ENCODE peak calls at places on chromosomes 16 and 17, in five cellular contexts. P is GM12878, V is GM23338, J is HCT116, D is IMR-90. S is an unnamed sample.

GRCh38 chr17:79360196-79360595 is 250.7 kb downstream of the RBFOX3 start:
- DNase-seq in P (no peak), V (no peak), J (peak; percentile 45), D (no peak), S (no peak)

GRCh38 chr17:80151333-80151732 is 4.4 kb upstream of the EIF4A3 start:
- DNase-seq in P (no peak), V (no peak), J (no peak), D (peak; percentile 86), S (peak; percentile 84)

GRCh38 chr17:39670746-39671145 is 2.5 kb downstream of the PNMT start:
- DNase-seq in P (no peak), V (no peak), J (no peak), D (no peak), S (no peak)

GRCh38 chr17:77460514-77461046 is 319.8 kb downstream of the SEC14L1 start:
- DNase-seq in P (no peak), V (no peak), J (no peak), D (no peak), S (no peak)

GRCh38 chr17:73304971-73305786 is 6.6 kb downstream of the CDC42EP4 start:
- DNase-seq in P (no peak), V (peak; percentile 68), J (peak; percentile 55), D (peak; percentile 78), S (peak; percentile 79)

GRCh38 chr16:693766-694165 is 3.6 kb upstream of the WDR24 start:
- DNase-seq in P (no peak), V (no peak), J (no peak), D (no peak), S (no peak)

GRCh38 chr17:7022791-7023571 is at the start of gene BCL6B:
- DNase-seq in P (no peak), V (peak; percentile 68), J (no peak), D (no peak), S (no peak)

GRCh38 chr17:78032166-78032565 is 73.7 kb downstream of the TNRC6C start:
- DNase-seq in P (no peak), V (no peak), J (no peak), D (peak; percentile 76), S (peak; percentile 70)

GRCh38 chr17:72423286-72423589 is 302.4 kb downstream of the SOX9 start:
- DNase-seq in P (no peak), V (no peak), J (no peak), D (no peak), S (no peak)

GRCh38 chr16:51762081-51762995 is 611.3 kb upstream of the SALL1 start:
- DNase-seq in P (no peak), V (peak; percentile 87), J (no peak), D (peak; percentile 70), S (peak; percentile 72)

GRCh38 chr16:66474750-66475199 is 47.7 kb downstream of the BEAN1 start:
- DNase-seq in P (peak; percentile 9), V (no peak), J (no peak), D (no peak), S (no peak)

GRCh38 chr16:58658796-58659211 is 25.8 kb downstream of the SLC38A7 start:
- DNase-seq in P (no peak), V (no peak), J (no peak), D (peak; percentile 57), S (peak; percentile 39)

GRCh38 chr17:7239091-7240027 is at the start of gene PHF23:
- DNase-seq in P (peak; percentile 97), V (peak; percentile 100), J (peak; percentile 99), D (peak; percentile 99), S (peak; percentile 99)

GRCh38 chr16:24841291-24841690 is 4.5 kb upstream of the SLC5A11 start:
- DNase-seq in P (no peak), V (no peak), J (no peak), D (no peak), S (no peak)

GRCh38 chr16:29943846-29944669 is 17.8 kb upstream of the TMEM219 start:
- DNase-seq in P (no peak), V (peak; percentile 80), J (peak; percentile 98), D (peak; percentile 99), S (peak; percentile 99)

GRCh38 chr17:39623356-39623950 is 3.3 kb upstream of the PPP1R1B start:
- DNase-seq in P (no peak), V (peak; percentile 87), J (no peak), D (peak; percentile 36), S (peak; percentile 48)

GRCh38 chr17:56933151-56933745 is 19.4 kb upstream of the TRIM25 start:
- DNase-seq in P (no peak), V (no peak), J (no peak), D (no peak), S (no peak)

GRCh38 chr17:40615295-40615988 is 32.2 kb downstream of the SMARCE1 start:
- DNase-seq in P (peak; percentile 93), V (peak; percentile 85), J (peak; percentile 69), D (peak; percentile 47), S (peak; percentile 49)

GRCh38 chr17:40699880-40700279 is 3.7 kb downstream of the KRT24 start:
- DNase-seq in P (no peak), V (no peak), J (no peak), D (no peak), S (no peak)

GRCh38 chr17:66965801-66966528 is 1.5 kb downstream of the CACNG4 start:
- DNase-seq in P (no peak), V (peak; percentile 71), J (no peak), D (no peak), S (no peak)

GRCh38 chr17:38415250-38416194 is 12.7 kb upstream of the ARHGAP23 start:
- DNase-seq in P (peak; percentile 11), V (peak; percentile 87), J (peak; percentile 23), D (peak; percentile 69), S (no peak)

GRCh38 chr17:40727447-40728231 is 24.1 kb upstream of the KRT24 start:
- DNase-seq in P (peak; percentile 41), V (no peak), J (no peak), D (peak; percentile 4), S (peak; percentile 42)

GRCh38 chr16:24980077-24980793 is 34.9 kb downstream of the ARHGAP17 start:
- DNase-seq in P (peak; percentile 63), V (no peak), J (no peak), D (no peak), S (peak; percentile 37)

GRCh38 chr16:24717411-24717810 is 12.0 kb upstream of the TNRC6A start:
- DNase-seq in P (no peak), V (no peak), J (no peak), D (peak; percentile 53), S (no peak)

GRCh38 chr16:88596477-88596876 is 26.3 kb downstream of the ZC3H18 start:
- DNase-seq in P (no peak), V (no peak), J (no peak), D (no peak), S (peak; percentile 10)

GRCh38 chr16:79559532-79559931 is 41.0 kb downstream of the MAF start:
- DNase-seq in P (no peak), V (no peak), J (no peak), D (no peak), S (no peak)

GRCh38 chr17:11737290-11737679 is 139.0 kb downstream of the DNAH9 start:
- DNase-seq in P (no peak), V (no peak), J (no peak), D (no peak), S (no peak)

DNA sequence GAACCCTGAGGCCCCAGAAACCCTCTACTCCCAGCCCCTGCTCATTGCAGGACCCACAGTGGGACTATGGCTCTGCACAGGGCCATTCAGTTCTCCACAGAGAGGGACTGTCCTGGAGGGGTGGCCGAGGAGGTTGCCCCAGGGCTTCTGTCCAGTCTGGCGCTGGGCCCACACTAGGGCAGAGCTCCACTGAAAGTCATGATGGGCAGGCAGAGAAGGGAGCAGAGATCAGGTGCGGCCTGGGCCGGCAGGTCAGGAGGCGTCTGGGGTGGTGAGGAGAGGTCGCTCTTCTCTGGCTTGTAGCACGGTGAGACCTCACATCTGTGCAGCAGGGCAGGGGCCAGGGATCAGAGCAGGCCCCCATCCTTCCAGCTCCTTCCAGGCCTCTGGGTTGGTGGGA is 13.0 kb upstream of the PIK3R6 start:
- DNase-seq in P (no peak), V (no peak), J (no peak), D (no peak), S (no peak)
- H3K4me2 ChIP-seq in P (no peak overlapping the region), V (no peak overlapping the region), J (no peak overlapping the region), D (no peak overlapping the region), S (no peak overlapping the region)

DNA sequence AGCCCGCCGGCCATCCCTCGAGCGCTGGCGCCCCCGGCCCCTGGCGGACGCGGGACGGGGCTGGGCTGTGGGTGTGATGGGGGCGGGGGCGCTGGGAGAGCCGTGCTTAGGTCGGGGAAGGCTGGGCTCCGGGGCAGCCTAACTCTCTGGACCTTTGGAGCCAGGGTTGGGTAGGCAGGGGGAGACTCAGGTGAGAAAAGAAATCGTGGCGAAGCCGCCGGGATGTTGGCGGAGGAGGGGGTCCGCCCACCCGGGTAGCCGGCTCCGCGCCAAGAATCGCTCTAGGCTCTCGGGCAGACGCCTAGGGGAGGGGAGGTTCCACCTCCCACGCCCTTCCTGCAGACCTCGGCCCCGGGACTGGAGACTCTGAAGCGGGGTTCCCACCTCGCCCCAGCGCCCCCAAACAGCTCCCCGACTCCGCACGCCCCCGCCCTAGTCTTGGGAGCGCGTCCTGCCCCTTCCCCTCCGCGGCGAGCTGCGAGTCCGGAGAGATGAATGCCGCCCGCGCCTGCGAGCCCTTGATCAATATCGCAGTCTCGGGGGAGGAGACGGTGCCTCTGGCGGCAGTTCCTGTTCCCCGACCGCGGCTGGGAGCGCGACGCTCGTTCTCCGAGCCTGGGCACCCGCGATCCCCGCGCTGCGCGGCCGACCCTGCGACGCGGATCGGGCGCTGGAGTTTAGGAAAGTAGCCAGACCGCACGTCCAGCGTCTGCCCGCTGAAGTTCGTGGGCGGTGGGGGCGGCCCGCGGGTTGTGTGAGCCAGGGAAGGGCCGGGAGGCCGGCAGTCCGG is 658 bp downstream of the CRHR1 start:
- DNase-seq in P (no peak), V (peak; percentile 66), J (no peak), D (no peak), S (peak; percentile 20)
- H3K4me2 ChIP-seq in P (peak overlapping the region; percentile 48), V (peak overlapping the region; percentile 98), J (peak overlapping the region; percentile 74), D (peak overlapping the region; percentile 47), S (no peak overlapping the region)

GRCh38 chr16:7331997-7332396 is 648 bp upstream of the RBFOX1 start:
- DNase-seq in P (no peak), V (no peak), J (no peak), D (no peak), S (no peak)
- H3K4me2 ChIP-seq in P (no peak overlapping the region), V (no peak overlapping the region), J (no peak overlapping the region), D (no peak overlapping the region), S (no peak overlapping the region)

GRCh38 chr17:2784864-2785263 is 11.4 kb upstream of the RAP1GAP2 start:
- DNase-seq in P (no peak), V (no peak), J (no peak), D (no peak), S (no peak)
- H3K4me2 ChIP-seq in P (no peak overlapping the region), V (no peak overlapping the region), J (no peak overlapping the region), D (no peak overlapping the region), S (no peak overlapping the region)

S was measured in fibroblast of lung.